ENCODE peak calls at places on chromosome 7, in nine cellular contexts. One of them, this sample, is unnamed.

GRCh38 chr7:13104128-13104527 is 416.7 kb downstream of the ARL4A start:
- DNase-seq in AG04450: no peak
- DNase-seq in A549: peak; percentile 28
- DNase-seq in ovary: no peak
- DNase-seq in astrocyte: no peak
- DNase-seq in hepatocyte: no peak
- DNase-seq in sigmoid colon: no peak
- DNase-seq in endodermal cell: no peak
- DNase-seq in heart right ventricle: no peak
- DNase-seq in this sample: no peak

GRCh38 chr7:129317450-129317849 is 92.6 kb downstream of the AHCYL2 start:
- DNase-seq in AG04450: no peak
- DNase-seq in A549: no peak
- DNase-seq in ovary: no peak
- DNase-seq in astrocyte: no peak
- DNase-seq in hepatocyte: no peak
- DNase-seq in sigmoid colon: no peak
- DNase-seq in endodermal cell: no peak
- DNase-seq in heart right ventricle: no peak
- DNase-seq in this sample: no peak

GRCh38 chr7:42672339-42672990 is 239.4 kb downstream of the C7orf25 start:
- DNase-seq in AG04450: no peak
- DNase-seq in A549: no peak
- DNase-seq in ovary: no peak
- DNase-seq in astrocyte: peak; percentile 43
- DNase-seq in hepatocyte: no peak
- DNase-seq in sigmoid colon: no peak
- DNase-seq in endodermal cell: no peak
- DNase-seq in heart right ventricle: no peak
- DNase-seq in this sample: no peak

GRCh38 chr7:99131290-99131689 is 12.6 kb downstream of the SMURF1 start:
- DNase-seq in AG04450: no peak
- DNase-seq in A549: no peak
- DNase-seq in ovary: no peak
- DNase-seq in astrocyte: no peak
- DNase-seq in hepatocyte: no peak
- DNase-seq in sigmoid colon: no peak
- DNase-seq in endodermal cell: no peak
- DNase-seq in heart right ventricle: no peak
- DNase-seq in this sample: no peak

GRCh38 chr7:46613116-46613515 is 692.0 kb upstream of the IGFBP3 start:
- DNase-seq in AG04450: no peak
- DNase-seq in A549: no peak
- DNase-seq in ovary: no peak
- DNase-seq in astrocyte: no peak
- DNase-seq in hepatocyte: no peak
- DNase-seq in sigmoid colon: no peak
- DNase-seq in endodermal cell: no peak
- DNase-seq in heart right ventricle: no peak
- DNase-seq in this sample: no peak

GRCh38 chr7:3880221-3880935 is 579.3 kb downstream of the SDK1 start:
- DNase-seq in AG04450: no peak
- DNase-seq in A549: no peak
- DNase-seq in ovary: no peak
- DNase-seq in astrocyte: no peak
- DNase-seq in hepatocyte: no peak
- DNase-seq in sigmoid colon: no peak
- DNase-seq in endodermal cell: no peak
- DNase-seq in heart right ventricle: no peak
- DNase-seq in this sample: no peak

GRCh38 chr7:132516042-132516840 is 60.0 kb downstream of the PLXNA4 start:
- DNase-seq in AG04450: no peak
- DNase-seq in A549: peak; percentile 21
- DNase-seq in ovary: no peak
- DNase-seq in astrocyte: peak; percentile 84
- DNase-seq in hepatocyte: peak; percentile 20
- DNase-seq in sigmoid colon: no peak
- DNase-seq in endodermal cell: no peak
- DNase-seq in heart right ventricle: peak; percentile 48
- DNase-seq in this sample: no peak

GRCh38 chr7:133839129-133839528 is 288.0 kb upstream of the LRGUK start:
- DNase-seq in AG04450: no peak
- DNase-seq in A549: no peak
- DNase-seq in ovary: no peak
- DNase-seq in astrocyte: no peak
- DNase-seq in hepatocyte: no peak
- DNase-seq in sigmoid colon: no peak
- DNase-seq in endodermal cell: no peak
- DNase-seq in heart right ventricle: no peak
- DNase-seq in this sample: no peak

GRCh38 chr7:25087855-25088254 is 37.2 kb downstream of the CYCS start:
- DNase-seq in AG04450: no peak
- DNase-seq in A549: no peak
- DNase-seq in ovary: no peak
- DNase-seq in astrocyte: no peak
- DNase-seq in hepatocyte: no peak
- DNase-seq in sigmoid colon: no peak
- DNase-seq in endodermal cell: no peak
- DNase-seq in heart right ventricle: no peak
- DNase-seq in this sample: no peak

GRCh38 chr7:50792342-50793114 is 9.8 kb upstream of the GRB10 start:
- DNase-seq in AG04450: no peak
- DNase-seq in A549: peak; percentile 52
- DNase-seq in ovary: peak; percentile 58
- DNase-seq in astrocyte: peak; percentile 57
- DNase-seq in hepatocyte: peak; percentile 68
- DNase-seq in sigmoid colon: no peak
- DNase-seq in endodermal cell: peak; percentile 78
- DNase-seq in heart right ventricle: peak; percentile 26
- DNase-seq in this sample: peak; percentile 46

GRCh38 chr7:24708244-24708643 is 49.0 kb downstream of the GSDME start:
- DNase-seq in AG04450: peak; percentile 54
- DNase-seq in A549: no peak
- DNase-seq in ovary: no peak
- DNase-seq in astrocyte: peak; percentile 33
- DNase-seq in hepatocyte: no peak
- DNase-seq in sigmoid colon: no peak
- DNase-seq in endodermal cell: no peak
- DNase-seq in heart right ventricle: no peak
- DNase-seq in this sample: no peak

GRCh38 chr7:112495820-112496462 is 15.2 kb downstream of the LSMEM1 start:
- DNase-seq in AG04450: no peak
- DNase-seq in A549: peak; percentile 69
- DNase-seq in ovary: peak; percentile 30
- DNase-seq in astrocyte: peak; percentile 36
- DNase-seq in hepatocyte: peak; percentile 59
- DNase-seq in sigmoid colon: peak; percentile 79
- DNase-seq in endodermal cell: peak; percentile 81
- DNase-seq in heart right ventricle: peak; percentile 52
- DNase-seq in this sample: no peak

GRCh38 chr7:78203042-78203720 is 404.6 kb downstream of the PHTF2 start:
- DNase-seq in AG04450: no peak
- DNase-seq in A549: no peak
- DNase-seq in ovary: no peak
- DNase-seq in astrocyte: no peak
- DNase-seq in hepatocyte: no peak
- DNase-seq in sigmoid colon: no peak
- DNase-seq in endodermal cell: no peak
- DNase-seq in heart right ventricle: no peak
- DNase-seq in this sample: no peak

GRCh38 chr7:128863433-128863989 is 855 bp downstream of the ATP6V1F start:
- DNase-seq in AG04450: peak; percentile 48
- DNase-seq in A549: peak; percentile 76
- DNase-seq in ovary: no peak
- DNase-seq in astrocyte: peak; percentile 52
- DNase-seq in hepatocyte: peak; percentile 78
- DNase-seq in sigmoid colon: no peak
- DNase-seq in endodermal cell: peak; percentile 87
- DNase-seq in heart right ventricle: no peak
- DNase-seq in this sample: peak; percentile 44

GRCh38 chr7:142614116-142614515 is 135.2 kb upstream of the PRSS1 start:
- DNase-seq in AG04450: no peak
- DNase-seq in A549: no peak
- DNase-seq in ovary: no peak
- DNase-seq in astrocyte: no peak
- DNase-seq in hepatocyte: no peak
- DNase-seq in sigmoid colon: no peak
- DNase-seq in endodermal cell: no peak
- DNase-seq in heart right ventricle: no peak
- DNase-seq in this sample: no peak

DNA sequence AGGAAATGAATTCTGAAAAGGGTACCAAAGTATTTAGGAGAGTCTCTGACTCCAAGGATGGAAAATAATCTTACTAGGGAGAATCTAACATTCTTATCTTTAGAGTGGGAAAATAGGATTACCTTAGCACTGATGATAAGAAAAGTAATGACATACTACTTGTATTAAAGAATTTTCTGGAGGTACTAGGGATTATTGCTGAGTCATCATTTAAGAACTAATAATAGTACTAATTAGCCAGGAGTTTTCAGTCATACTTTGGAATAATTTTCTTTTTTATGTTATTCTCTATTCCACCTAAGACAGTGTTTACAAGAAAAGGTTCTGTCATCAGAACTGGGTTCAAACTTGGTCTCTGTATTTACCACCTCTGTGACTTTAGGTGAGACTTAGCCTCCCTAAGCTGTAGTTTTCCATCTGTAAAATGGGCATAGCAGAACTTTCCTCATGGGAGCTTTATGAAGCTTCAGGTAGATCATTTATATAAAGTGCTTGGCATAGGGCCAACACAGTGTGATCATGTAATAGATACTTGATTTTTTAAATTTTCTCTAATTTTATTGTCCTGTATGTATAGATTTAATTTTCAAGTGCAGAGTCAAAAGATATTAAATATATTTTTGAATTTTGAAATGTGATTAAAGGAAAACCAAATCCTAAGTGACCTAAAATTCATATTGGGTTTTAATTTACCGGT is 20.4 kb downstream of the ITGB8 start:
- DNase-seq in AG04450: no peak
- DNase-seq in A549: no peak
- DNase-seq in ovary: no peak
- DNase-seq in astrocyte: no peak
- DNase-seq in hepatocyte: no peak
- DNase-seq in sigmoid colon: no peak
- DNase-seq in endodermal cell: no peak
- DNase-seq in heart right ventricle: no peak
- DNase-seq in this sample: no peak
- H3K27ac ChIP-seq in AG04450: no peak overlapping the region
- H3K27ac ChIP-seq in A549: peak overlapping the region; percentile 74
- H3K27ac ChIP-seq in ovary: no peak overlapping the region
- H3K27ac ChIP-seq in astrocyte: peak overlapping the region; percentile 64
- H3K27ac ChIP-seq in hepatocyte: peak overlapping the region; percentile 71
- H3K27ac ChIP-seq in sigmoid colon: peak overlapping the region; percentile 68
- H3K27ac ChIP-seq in endodermal cell: no peak overlapping the region
- H3K27ac ChIP-seq in heart right ventricle: no peak overlapping the region
- H3K27ac ChIP-seq in this sample: no peak overlapping the region

GRCh38 chr7:39583539-39583938 is 17.3 kb downstream of the YAE1 start:
- DNase-seq in AG04450: no peak
- DNase-seq in A549: no peak
- DNase-seq in ovary: no peak
- DNase-seq in astrocyte: no peak
- DNase-seq in hepatocyte: no peak
- DNase-seq in sigmoid colon: no peak
- DNase-seq in endodermal cell: no peak
- DNase-seq in heart right ventricle: no peak
- DNase-seq in this sample: no peak

GRCh38 chr7:39577229-39577874 is 11.1 kb downstream of the YAE1 start:
- DNase-seq in AG04450: no peak
- DNase-seq in A549: no peak
- DNase-seq in ovary: no peak
- DNase-seq in astrocyte: no peak
- DNase-seq in hepatocyte: no peak
- DNase-seq in sigmoid colon: no peak
- DNase-seq in endodermal cell: no peak
- DNase-seq in heart right ventricle: no peak
- DNase-seq in this sample: no peak

GRCh38 chr7:39574673-39575349 is 8.6 kb downstream of the YAE1 start:
- DNase-seq in AG04450: no peak
- DNase-seq in A549: no peak
- DNase-seq in ovary: no peak
- DNase-seq in astrocyte: no peak
- DNase-seq in hepatocyte: no peak
- DNase-seq in sigmoid colon: no peak
- DNase-seq in endodermal cell: no peak
- DNase-seq in heart right ventricle: no peak
- DNase-seq in this sample: no peak

GRCh38 chr7:39582536-39582935 is 16.3 kb downstream of the YAE1 start:
- DNase-seq in AG04450: no peak
- DNase-seq in A549: no peak
- DNase-seq in ovary: no peak
- DNase-seq in astrocyte: no peak
- DNase-seq in hepatocyte: no peak
- DNase-seq in sigmoid colon: no peak
- DNase-seq in endodermal cell: no peak
- DNase-seq in heart right ventricle: no peak
- DNase-seq in this sample: no peak

GRCh38 chr7:39580150-39580874 is 14.1 kb downstream of the YAE1 start:
- DNase-seq in AG04450: peak; percentile 91
- DNase-seq in A549: peak; percentile 94
- DNase-seq in ovary: peak; percentile 75
- DNase-seq in astrocyte: peak; percentile 81
- DNase-seq in hepatocyte: peak; percentile 95
- DNase-seq in sigmoid colon: peak; percentile 89
- DNase-seq in endodermal cell: peak; percentile 88
- DNase-seq in heart right ventricle: peak; percentile 81
- DNase-seq in this sample: peak; percentile 76
- TF ChIP-seq CTCF in AG04450: peak; percentile 85
- TF ChIP-seq CTCF in A549: peak; percentile 89
- TF ChIP-seq CTCF in ovary: peak; percentile 69
- TF ChIP-seq CTCF in astrocyte: peak; percentile 85
- TF ChIP-seq CTCF in hepatocyte: peak; percentile 85
- TF ChIP-seq CTCF in sigmoid colon: peak; percentile 69
- TF ChIP-seq CTCF in endodermal cell: peak; percentile 91
- TF ChIP-seq CTCF in heart right ventricle: peak; percentile 89
- TF ChIP-seq CTCF in this sample: peak; percentile 87

DNA sequence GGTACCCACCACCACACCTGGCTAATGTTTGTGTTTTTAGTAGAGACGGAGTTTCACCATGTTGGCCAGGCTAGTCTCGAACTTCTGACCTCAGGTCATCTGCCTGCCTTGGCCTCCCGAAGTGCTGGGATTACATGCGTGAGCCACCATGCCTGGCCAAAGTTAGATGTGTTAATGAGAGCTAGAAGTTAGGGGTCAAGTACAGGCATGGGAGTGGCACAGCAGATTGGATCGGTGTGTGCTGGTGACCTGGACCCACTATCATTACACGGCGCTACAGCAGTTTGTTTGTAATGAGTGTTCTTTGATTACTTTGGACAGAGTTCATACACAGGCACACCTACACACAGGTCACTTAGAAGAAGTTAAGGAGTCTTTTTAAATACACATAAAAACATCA is 36.7 kb downstream of the DNAJB6 start:
- DNase-seq in AG04450: no peak
- DNase-seq in A549: no peak
- DNase-seq in ovary: no peak
- DNase-seq in astrocyte: no peak
- DNase-seq in hepatocyte: no peak
- DNase-seq in sigmoid colon: no peak
- DNase-seq in endodermal cell: no peak
- DNase-seq in heart right ventricle: no peak
- DNase-seq in this sample: no peak
- H3K27ac ChIP-seq in AG04450: no peak overlapping the region
- H3K27ac ChIP-seq in A549: no peak overlapping the region
- H3K27ac ChIP-seq in ovary: no peak overlapping the region
- H3K27ac ChIP-seq in astrocyte: no peak overlapping the region
- H3K27ac ChIP-seq in hepatocyte: no peak overlapping the region
- H3K27ac ChIP-seq in sigmoid colon: no peak overlapping the region
- H3K27ac ChIP-seq in endodermal cell: no peak overlapping the region
- H3K27ac ChIP-seq in heart right ventricle: no peak overlapping the region
- H3K27ac ChIP-seq in this sample: no peak overlapping the region

GRCh38 chr7:18151419-18151818 is 123.8 kb upstream of the PRPS1L1 start:
- DNase-seq in AG04450: no peak
- DNase-seq in A549: peak; percentile 4
- DNase-seq in ovary: no peak
- DNase-seq in astrocyte: no peak
- DNase-seq in hepatocyte: no peak
- DNase-seq in sigmoid colon: no peak
- DNase-seq in endodermal cell: no peak
- DNase-seq in heart right ventricle: no peak
- DNase-seq in this sample: no peak
- TF ChIP-seq CTCF in AG04450: peak; percentile 23
- TF ChIP-seq CTCF in A549: no peak
- TF ChIP-seq CTCF in ovary: no peak
- TF ChIP-seq CTCF in astrocyte: no peak
- TF ChIP-seq CTCF in hepatocyte: peak; percentile 25
- TF ChIP-seq CTCF in sigmoid colon: no peak
- TF ChIP-seq CTCF in endodermal cell: peak; percentile 18
- TF ChIP-seq CTCF in heart right ventricle: peak; percentile 9
- TF ChIP-seq CTCF in this sample: no peak